ENCODE peak calls at places on chromosomes 11 and 22, in six cellular contexts. J, W, S, F, U and O are unnamed samples.
A peak's percentile ranks its signal among the peaks of the same experiment; 100 is the strongest.

GRCh38 chr11:27392715-27393114 is 29.7 kb upstream of the CCDC34 start:
- DNase-seq in J (no peak), W (peak; percentile 46), S (no peak), F (no peak), U (peak; percentile 33), O (no peak)

GRCh38 chr11:61554172-61554988 is 26.5 kb downstream of the SYT7 start:
- DNase-seq in J (no peak), W (no peak), S (no peak), F (no peak), U (no peak), O (no peak)

GRCh38 chr11:34682822-34683221 is 61.9 kb downstream of the EHF start:
- DNase-seq in J (no peak), W (peak; percentile 59), S (no peak), F (no peak), U (no peak), O (no peak)

GRCh38 chr22:46348099-46348695 is 12.7 kb downstream of the TRMU start:
- DNase-seq in J (no peak), W (no peak), S (no peak), F (no peak), U (no peak), O (no peak)

GRCh38 chr22:22208657-22209056 is 35.9 kb upstream of the VPREB1 start:
- DNase-seq in J (no peak), W (no peak), S (no peak), F (no peak), U (no peak), O (no peak)

GRCh38 chr11:47724041-47724729 is 9.0 kb upstream of the AGBL2 start:
- DNase-seq in J (peak; percentile 82), W (peak; percentile 53), S (no peak), F (no peak), U (no peak), O (no peak)

GRCh38 chr22:41752011-41752975 is 48.2 kb upstream of the CCDC134 start:
- DNase-seq in J (no peak), W (no peak), S (no peak), F (no peak), U (no peak), O (no peak)

GRCh38 chr11:128860571-128861361 is 6.3 kb downstream of the KCNJ1 start:
- DNase-seq in J (no peak), W (no peak), S (no peak), F (no peak), U (no peak), O (no peak)

GRCh38 chr22:48340727-48341709 is 1486.7 kb downstream of the BRD1 start:
- DNase-seq in J (no peak), W (no peak), S (no peak), F (no peak), U (no peak), O (no peak)

GRCh38 chr11:76636826-76637460 is 33.6 kb downstream of the LRRC32 start:
- DNase-seq in J (peak; percentile 8), W (no peak), S (no peak), F (no peak), U (no peak), O (no peak)

GRCh38 chr11:104043137-104043536 is 6.7 kb downstream of the DDI1 start:
- DNase-seq in J (no peak), W (no peak), S (no peak), F (no peak), U (no peak), O (no peak)

GRCh38 chr11:39304586-39304985 is 2154.9 kb downstream of the LRRC4C start:
- DNase-seq in J (no peak), W (no peak), S (no peak), F (no peak), U (no peak), O (no peak)

GRCh38 chr11:116512841-116513240 is 259.9 kb downstream of the BUD13 start:
- DNase-seq in J (no peak), W (no peak), S (no peak), F (no peak), U (no peak), O (no peak)

GRCh38 chr11:102026217-102026616 is 21.0 kb upstream of the CFAP300 start:
- DNase-seq in J (no peak), W (no peak), S (no peak), F (no peak), U (no peak), O (no peak)

GRCh38 chr11:32893947-32894827 is 1.6 kb downstream of the QSER1 start:
- DNase-seq in J (peak; percentile 26), W (peak; percentile 93), S (peak; percentile 61), F (no peak), U (peak; percentile 24), O (no peak)

GRCh38 chr22:50085211-50085999 is at the start of gene MLC1:
- DNase-seq in J (no peak), W (no peak), S (no peak), F (no peak), U (no peak), O (no peak)

GRCh38 chr22:32661737-32662586 is 139.5 kb upstream of the TIMP3 start:
- DNase-seq in J (no peak), W (no peak), S (no peak), F (no peak), U (no peak), O (no peak)

GRCh38 chr11:69431893-69432738 is 49.3 kb upstream of the LINC01488 start:
- DNase-seq in J (no peak), W (no peak), S (no peak), F (no peak), U (no peak), O (no peak)

GRCh38 chr11:118152552-118153471 is at the start of gene SCN4B:
- DNase-seq in J (peak; percentile 37), W (peak; percentile 18), S (no peak), F (no peak), U (peak; percentile 71), O (no peak)
- H3K4me1 ChIP-seq in J (peaks cover 10% of the 10 kb centered on the region), W (no peaks in the 10 kb centered on the region), S (peaks cover 13% of the 10 kb centered on the region), F (peaks cover 10% of the 10 kb centered on the region), U (peaks cover 10% of the 10 kb centered on the region), O (peaks cover 16% of the 10 kb centered on the region)

DNA sequence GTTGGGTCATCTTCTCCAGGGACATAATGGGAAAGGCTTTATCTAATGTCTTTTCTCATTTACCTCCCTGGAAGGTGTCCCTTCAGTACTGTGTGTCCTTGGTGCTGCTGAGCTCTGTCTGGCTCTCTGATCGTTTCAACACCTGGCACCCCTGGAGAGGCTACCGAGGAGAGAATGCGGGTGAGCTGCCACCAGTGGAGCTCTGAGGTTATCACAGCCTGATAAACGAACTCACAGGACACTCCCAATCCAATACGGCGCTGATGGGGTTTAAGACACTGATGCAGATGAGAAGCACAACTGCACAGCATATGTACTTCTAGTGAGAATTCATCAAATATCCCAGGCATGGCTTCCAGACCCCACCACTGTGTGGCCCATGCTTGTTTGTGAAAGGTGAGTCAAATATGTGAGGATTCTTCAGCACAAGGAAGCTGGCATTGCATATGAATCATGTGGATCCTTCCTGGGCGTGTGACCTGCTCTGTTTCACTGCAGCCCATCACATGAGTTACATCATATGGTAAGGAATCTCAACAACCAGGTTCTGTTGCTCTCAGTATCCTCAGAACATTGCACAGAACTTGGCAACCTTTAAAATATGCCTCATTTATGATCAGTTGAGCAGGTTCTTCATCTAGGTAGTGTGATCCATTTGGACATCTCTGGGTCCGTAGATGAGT is 34.8 kb upstream of the VWA5A start:
- DNase-seq in J (no peak), W (peak; percentile 7), S (no peak), F (no peak), U (no peak), O (no peak)
- H3K4me3 ChIP-seq in J (no peak overlapping the region), W (no peak overlapping the region), S (no peak overlapping the region), F (no peak overlapping the region), U (no peak overlapping the region), O (no peak overlapping the region)

DNA sequence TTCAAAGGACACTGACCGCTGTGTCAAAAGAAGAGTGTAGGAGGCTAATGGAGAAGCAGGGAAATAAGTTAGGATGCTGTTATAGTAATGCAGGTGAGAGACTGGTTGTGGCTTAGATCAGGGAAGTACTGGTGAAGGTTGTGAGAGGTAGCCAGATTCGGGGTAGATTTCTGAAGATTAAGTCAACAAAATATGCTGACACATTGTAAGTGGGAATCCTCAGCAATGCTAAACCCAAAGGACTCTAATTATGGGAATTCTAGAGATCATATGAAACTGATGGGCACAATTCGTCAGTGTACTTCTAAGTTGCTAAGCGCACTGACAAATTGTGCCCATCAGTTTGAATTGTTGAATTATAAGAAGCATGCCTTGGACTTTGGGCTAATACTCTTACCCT is 10.0 kb downstream of the ZNF143 start:
- DNase-seq in J (no peak), W (no peak), S (no peak), F (no peak), U (no peak), O (no peak)
- H3K27ac ChIP-seq in J (no peak overlapping the region), W (no peak overlapping the region), S (no peak overlapping the region), F (no peak overlapping the region), U (no peak overlapping the region), O (no peak overlapping the region)

GRCh38 chr22:36348760-36349159 is 39.0 kb downstream of the MYH9 start:
- DNase-seq in J (no peak), W (no peak), S (peak; percentile 46), F (no peak), U (no peak), O (no peak)

GRCh38 chr22:36349726-36350125 is 38.0 kb downstream of the MYH9 start:
- DNase-seq in J (no peak), W (no peak), S (no peak), F (no peak), U (no peak), O (no peak)

GRCh38 chr22:36343720-36344105 is 44.1 kb downstream of the MYH9 start:
- DNase-seq in J (no peak), W (no peak), S (no peak), F (no peak), U (peak; percentile 76), O (no peak)

GRCh38 chr22:36344106-36344827 is 43.5 kb downstream of the MYH9 start:
- DNase-seq in J (no peak), W (no peak), S (peak; percentile 58), F (no peak), U (no peak), O (no peak)

GRCh38 chr22:36347094-36347493 is 40.7 kb downstream of the MYH9 start:
- DNase-seq in J (no peak), W (no peak), S (no peak), F (no peak), U (no peak), O (no peak)
- H3K4me1 ChIP-seq in J (peaks cover 59% of the 10 kb centered on the region), W (peaks cover 71% of the 10 kb centered on the region), S (peaks cover 94% of the 10 kb centered on the region), F (peaks cover 61% of the 10 kb centered on the region), U (peaks cover 23% of the 10 kb centered on the region), O (peaks cover 45% of the 10 kb centered on the region)